ENCODE peak calls at places on chromosomes 1 and 21, in ten cellular contexts. W is stimulated activated CD8-positive, alpha-beta memory T cell treated with anti-CD3 and anti-CD28 coated beads, Interleukin-4, amount 100 ng/mL, for 24 hours; X is NCI-H1105; P is midbrain; N is activated T-helper 1 cell treated with anti-CD3 and anti-CD28 coated beads, Interleukin-12 subunit alpha, Interleukin-12 subunit beta, Interleukin-2, Interleukin-4 antibody, amounts not matched to agents 30 ng/mL and 10 ng/mL and 1 ng/mL, durations not matched to agents 14 hours and 24 hours and 36 hours; D is posterior vena cava; M is cardiac septum; S is stimulated activated CD4-positive, alpha-beta T cell treated with anti-CD3 and anti-CD28 coated beads, Interleukin-15, amount 100 ng/mL, for 48 hours; A is cerebellar cortex; R is EH. F is an unnamed sample.

GRCh38 chr1:87333692-87334347 is 5.1 kb downstream of the LMO4 start:
- DNase-seq in W (no peak), X (no peak), P (no peak), N (peak; percentile 29), D (no peak), M (no peak), S (no peak), A (no peak), R (no peak), F (no peak)

GRCh38 chr1:244074559-244075171 is 23.6 kb downstream of the ZBTB18 start:
- DNase-seq in W (peak; percentile 30), X (no peak), P (no peak), N (peak; percentile 45), D (no peak), M (no peak), S (peak; percentile 44), A (no peak), R (no peak), F (no peak)

GRCh38 chr1:86155061-86155806 is 1.3 kb downstream of the COL24A1 start:
- DNase-seq in W (no peak), X (no peak), P (no peak), N (no peak), D (peak; percentile 80), M (peak; percentile 73), S (no peak), A (no peak), R (peak; percentile 48), F (no peak)

GRCh38 chr1:26161408-26162219 is 2.7 kb downstream of the FAM110D start:
- DNase-seq in W (peak; percentile 19), X (no peak), P (peak; percentile 40), N (no peak), D (peak; percentile 87), M (peak; percentile 84), S (peak; percentile 30), A (no peak), R (peak; percentile 59), F (peak; percentile 48)

GRCh38 chr21:44405091-44405947 is 50.0 kb upstream of the LRRC3 start:
- DNase-seq in W (no peak), X (no peak), P (no peak), N (no peak), D (no peak), M (peak; percentile 53), S (no peak), A (no peak), R (no peak), F (no peak)

GRCh38 chr1:214102907-214103306 is 115.1 kb downstream of the PROX1 start:
- DNase-seq in W (no peak), X (no peak), P (no peak), N (no peak), D (no peak), M (no peak), S (no peak), A (no peak), R (peak; percentile 68), F (peak; percentile 96)

GRCh38 chr1:185733818-185734709 is at the start of gene HMCN1:
- DNase-seq in W (no peak), X (peak; percentile 54), P (peak; percentile 27), N (peak; percentile 9), D (peak; percentile 88), M (peak; percentile 85), S (no peak), A (peak; percentile 35), R (peak; percentile 86), F (peak; percentile 47)

GRCh38 chr1:6602669-6603423 is at the start of gene KLHL21:
- DNase-seq in W (peak; percentile 83), X (peak; percentile 58), P (peak; percentile 93), N (peak; percentile 75), D (peak; percentile 98), M (peak; percentile 95), S (peak; percentile 82), A (peak; percentile 72), R (peak; percentile 93), F (peak; percentile 97)